ENCODE peak calls at places on chromosome 21, in four cellular contexts. I is mammary epithelial cell, O is DND-41, B is GM23248. A is an unnamed sample.

GRCh38 chr21:46323227-46323709 is 402 bp downstream of the C21orf58 start:
- DNase-seq in I (no peak), O (peak; percentile 25), B (peak; percentile 60), A (peak; percentile 53)

GRCh38 chr21:29182674-29183073 is 52.2 kb downstream of the MAP3K7CL start:
- DNase-seq in O (no peak), I (no peak), B (no peak), A (no peak)

GRCh38 chr21:35044770-35045538 is 4.1 kb downstream of the RUNX1 start:
- DNase-seq in O (no peak), I (no peak), B (no peak), A (no peak)

GRCh38 chr21:41847066-41847804 is 31.9 kb downstream of the PRDM15 start:
- DNase-seq in B (peak; percentile 32), I (no peak), O (no peak), A (no peak)

GRCh38 chr21:38702196-38702595 is 103.5 kb upstream of the ETS2 start:
- DNase-seq in O (no peak), I (no peak), B (no peak), A (no peak)

GRCh38 chr21:14762734-14763694 is 216.9 kb upstream of the SAMSN1 start:
- DNase-seq in B (no peak), O (no peak), I (no peak), A (peak; percentile 6)

GRCh38 chr21:35252831-35253230 is 203.7 kb upstream of the RUNX1 start:
- DNase-seq in I (no peak), O (no peak), B (peak; percentile 89), A (peak; percentile 34)

GRCh38 chr21:40143822-40144525 is 276.7 kb downstream of the PCP4 start:
- DNase-seq in B (peak; percentile 61), O (peak; percentile 50), I (peak; percentile 24), A (peak; percentile 85)

GRCh38 chr21:29578306-29578705 is 279.6 kb downstream of the BACH1 start:
- DNase-seq in B (no peak), I (no peak), O (no peak), A (no peak)

GRCh38 chr21:16007933-16008332 is 278.2 kb downstream of the USP25 start:
- DNase-seq in B (no peak), O (no peak), I (no peak), A (peak; percentile 40)

GRCh38 chr21:20882462-20883415 is 115.5 kb upstream of the NCAM2 start:
- DNase-seq in I (no peak), O (peak; percentile 10), B (peak; percentile 20), A (peak; percentile 24)

GRCh38 chr21:35217504-35218060 is 168.5 kb upstream of the RUNX1 start:
- DNase-seq in B (peak; percentile 93), I (peak; percentile 100), O (no peak), A (peak; percentile 71)

GRCh38 chr21:17858764-17859163 is 39.6 kb upstream of the C21orf91 start:
- DNase-seq in B (no peak), O (no peak), I (no peak), A (no peak)

GRCh38 chr21:18545908-18546307 is 142.3 kb upstream of the TMPRSS15 start:
- DNase-seq in B (no peak), O (no peak), I (no peak), A (no peak)

GRCh38 chr21:45583831-45584509 is 41.7 kb upstream of the SLC19A1 start:
- DNase-seq in O (no peak), I (no peak), B (no peak), A (no peak)

GRCh38 chr21:44392916-44393315 is 39.5 kb downstream of the TRPM2 start:
- DNase-seq in B (no peak), I (no peak), O (no peak), A (no peak)

GRCh38 chr21:34822957-34823356 is 154.2 kb downstream of the CLIC6 start:
- DNase-seq in I (peak; percentile 66), B (peak; percentile 93), O (no peak), A (no peak)

GRCh38 chr21:31190516-31190915 is 152.2 kb upstream of the KRTAP19-8 start:
- DNase-seq in I (no peak), O (no peak), B (no peak), A (no peak)

GRCh38 chr21:38905751-38906150 is 100.0 kb downstream of the ETS2 start:
- DNase-seq in O (no peak), I (no peak), B (no peak), A (no peak)

GRCh38 chr21:41600556-41600955 is 92.6 kb upstream of the TMPRSS2 start:
- DNase-seq in O (no peak), B (no peak), I (no peak), A (no peak)

GRCh38 chr21:14603202-14603601 is 57.1 kb upstream of the SAMSN1 start:
- DNase-seq in B (peak; percentile 77), O (no peak), I (peak; percentile 76), A (peak; percentile 64)

GRCh38 chr21:44304846-44305245 is 5.0 kb downstream of the PFKL start:
- DNase-seq in O (peak; percentile 60), B (peak; percentile 58), I (no peak), A (peak; percentile 70)

GRCh38 chr21:45411810-45412206 is 6.8 kb downstream of the COL18A1 start:
- DNase-seq in O (no peak), B (no peak), I (no peak), A (no peak)

GRCh38 chr21:33801424-33802405 is 113.9 kb downstream of the ATP5PO start:
- DNase-seq in I (peak; percentile 96), O (peak; percentile 39), B (peak; percentile 84), A (peak; percentile 75)
- H3K9ac ChIP-seq in I (peak overlapping the region; percentile 56), O (no peak overlapping the region), B (no peak overlapping the region), A (peak overlapping the region; percentile 0)

GRCh38 chr21:42860345-42860744 is 19.0 kb downstream of the WDR4 start:
- DNase-seq in O (no peak), I (no peak), B (no peak), A (no peak)

GRCh38 chr21:42861311-42862122 is 17.8 kb downstream of the WDR4 start:
- DNase-seq in B (no peak), I (no peak), O (no peak), A (no peak)

GRCh38 chr21:42863504-42863870 is 15.9 kb downstream of the WDR4 start:
- DNase-seq in I (no peak), O (no peak), B (no peak), A (no peak)

GRCh38 chr21:42862774-42863503 is 16.4 kb downstream of the WDR4 start:
- DNase-seq in B (no peak), O (no peak), I (peak; percentile 44), A (no peak)

GRCh38 chr21:42862123-42862475 is 17.2 kb downstream of the WDR4 start:
- DNase-seq in B (no peak), I (no peak), O (no peak), A (no peak)
- H3K36me3 ChIP-seq in B (peaks cover 8% of the 10 kb centered on the region), I (peaks cover 22% of the 10 kb centered on the region), O (peaks cover 93% of the 10 kb centered on the region), A (peaks cover 64% of the 10 kb centered on the region)

DNA sequence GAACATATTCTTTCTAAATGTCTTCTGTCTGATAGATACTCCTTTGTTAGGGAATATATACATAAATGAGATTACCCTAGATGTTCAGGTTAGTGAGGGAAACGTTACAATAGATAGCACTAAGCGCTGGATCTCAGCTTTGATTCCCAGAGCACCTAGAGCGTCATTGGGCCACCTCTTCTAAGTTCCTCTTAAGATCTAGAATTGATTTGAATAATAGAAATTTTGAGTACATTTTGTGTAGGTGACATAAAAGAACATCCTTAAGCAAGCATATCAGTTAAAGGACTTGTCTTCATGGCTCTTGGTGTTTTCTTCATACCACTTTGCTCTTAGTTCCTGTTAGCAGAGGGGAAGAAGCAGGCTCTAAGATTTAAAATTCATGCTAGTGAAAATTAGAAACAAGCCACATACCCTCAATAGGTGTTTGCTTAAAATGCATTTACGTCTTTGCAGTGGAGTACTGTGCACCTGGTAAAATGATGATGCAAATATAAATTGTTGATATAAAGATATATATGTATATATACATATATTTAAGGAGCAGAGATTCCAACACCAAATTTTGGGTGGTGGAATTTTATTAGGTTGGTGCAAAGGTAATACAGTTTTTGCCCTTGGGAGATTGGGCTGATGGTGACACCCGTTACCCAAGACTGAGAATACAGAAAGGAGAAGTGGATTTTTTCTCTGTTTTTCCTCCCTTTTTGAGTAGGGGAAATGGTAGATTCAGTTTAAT is 47.1 kb downstream of the DYRK1A start:
- DNase-seq in I (no peak), O (no peak), B (no peak), A (no peak)
- H3K9ac ChIP-seq in I (no peak overlapping the region), O (no peak overlapping the region), B (peak overlapping the region; percentile 50), A (peak overlapping the region; percentile 28)

DNA sequence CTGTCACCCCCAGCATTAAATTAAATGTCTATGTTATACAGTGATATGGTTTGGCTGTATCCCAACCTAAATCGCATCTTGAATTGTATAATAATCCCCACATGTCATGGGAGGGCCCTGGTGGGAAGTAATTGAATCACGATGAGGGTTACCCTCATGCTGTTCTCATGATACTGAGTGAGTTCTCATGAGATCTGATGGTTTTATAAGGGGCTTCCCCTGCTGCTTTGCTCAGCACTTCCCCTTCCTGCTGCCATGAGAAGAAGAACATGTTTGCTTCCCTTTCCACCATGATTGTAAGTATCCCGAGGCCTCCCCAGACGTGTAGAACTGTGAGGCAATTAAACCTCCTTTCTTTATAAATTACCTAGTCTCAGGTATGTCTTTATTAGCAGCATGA is 445.7 kb downstream of the MRPL39 start:
- DNase-seq in O (no peak), B (no peak), I (no peak), A (no peak)
- H3K36me3 ChIP-seq in O (no peaks in the 10 kb centered on the region), B (no peaks in the 10 kb centered on the region), I (no peaks in the 10 kb centered on the region), A (no peaks in the 10 kb centered on the region)

GRCh38 chr21:27426196-27426595 is 459.3 kb upstream of the ADAMTS5 start:
- DNase-seq in B (peak; percentile 3), O (no peak), I (no peak), A (no peak)

GRCh38 chr21:27425172-27425571 is 458.3 kb upstream of the ADAMTS5 start:
- DNase-seq in B (peak; percentile 18), I (no peak), O (no peak), A (no peak)

GRCh38 chr21:27423906-27424595 is 457.2 kb upstream of the ADAMTS5 start:
- DNase-seq in I (peak; percentile 46), B (peak; percentile 47), O (no peak), A (peak; percentile 38)

GRCh38 chr21:27424601-27425000 is 457.7 kb upstream of the ADAMTS5 start:
- DNase-seq in I (peak; percentile 29), B (peak; percentile 50), O (no peak), A (no peak)

DNA sequence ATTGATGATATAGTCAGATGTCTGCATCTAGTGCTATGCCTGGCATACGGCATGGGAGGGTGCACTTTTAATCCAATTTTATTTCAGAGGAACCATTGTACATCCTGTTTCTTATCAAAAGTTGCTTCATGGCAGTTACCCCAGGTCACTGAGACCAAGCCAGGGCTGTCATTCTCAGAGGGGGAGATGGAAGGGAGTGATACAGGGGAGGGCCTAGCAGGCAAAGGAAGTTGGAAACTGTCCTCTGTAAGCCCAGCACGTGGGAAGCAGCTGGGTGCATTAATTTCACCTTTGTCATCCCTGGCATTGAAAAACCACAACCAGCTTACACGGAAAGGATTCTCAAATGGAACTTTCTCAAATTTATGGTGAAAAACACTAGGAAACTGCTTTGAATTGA is 458.7 kb upstream of the ADAMTS5 start:
- DNase-seq in B (peak; percentile 77), I (peak; percentile 50), O (peak; percentile 28), A (peak; percentile 36)
- H3K9ac ChIP-seq in B (no peak overlapping the region), I (no peak overlapping the region), O (no peak overlapping the region), A (peak overlapping the region; percentile 6)

A was measured in adipocyte.